ENCODE peak calls at places on chromosome 18, in ten cellular contexts. One of them, this sample, is unnamed.

GRCh38 chr18:30967701-30968100 is 74.8 kb downstream of the DSC3 start:
- DNase-seq in SK-N-SH: no peak
- DNase-seq in NB4: no peak
- DNase-seq in spleen: no peak
- DNase-seq in psoas muscle: no peak
- DNase-seq in Panc1: no peak
- DNase-seq in lower lobe of right lung: no peak
- DNase-seq in Peyer's patch: no peak
- DNase-seq in AG09309: no peak
- DNase-seq in ovary: no peak
- DNase-seq in this sample: no peak

GRCh38 chr18:45774065-45774521 is 50.1 kb downstream of the SLC14A1 start:
- DNase-seq in SK-N-SH: no peak
- DNase-seq in NB4: peak
- DNase-seq in spleen: no peak
- DNase-seq in psoas muscle: no peak
- DNase-seq in Panc1: no peak
- DNase-seq in lower lobe of right lung: no peak
- DNase-seq in Peyer's patch: no peak
- DNase-seq in AG09309: no peak
- DNase-seq in ovary: no peak
- DNase-seq in this sample: no peak

GRCh38 chr18:702957-703659 is 9.3 kb downstream of the ENOSF1 start:
- DNase-seq in SK-N-SH: no peak
- DNase-seq in NB4: peak
- DNase-seq in spleen: no peak
- DNase-seq in psoas muscle: no peak
- DNase-seq in Panc1: peak
- DNase-seq in lower lobe of right lung: no peak
- DNase-seq in Peyer's patch: no peak
- DNase-seq in AG09309: peak
- DNase-seq in ovary: no peak
- DNase-seq in this sample: no peak

GRCh38 chr18:5073026-5073944 is 123.8 kb downstream of the AKAIN1 start:
- DNase-seq in SK-N-SH: peak
- DNase-seq in NB4: peak
- DNase-seq in spleen: no peak
- DNase-seq in psoas muscle: no peak
- DNase-seq in Panc1: peak
- DNase-seq in lower lobe of right lung: no peak
- DNase-seq in Peyer's patch: no peak
- DNase-seq in AG09309: no peak
- DNase-seq in ovary: no peak
- DNase-seq in this sample: no peak

GRCh38 chr18:30903566-30903965 is 139.0 kb downstream of the DSC3 start:
- DNase-seq in SK-N-SH: no peak
- DNase-seq in NB4: no peak
- DNase-seq in spleen: no peak
- DNase-seq in psoas muscle: no peak
- DNase-seq in Panc1: peak
- DNase-seq in lower lobe of right lung: no peak
- DNase-seq in Peyer's patch: no peak
- DNase-seq in AG09309: no peak
- DNase-seq in ovary: no peak
- DNase-seq in this sample: no peak

GRCh38 chr18:12531747-12532146 is 124.0 kb downstream of the PRELID3A start:
- DNase-seq in SK-N-SH: no peak
- DNase-seq in NB4: no peak
- DNase-seq in spleen: no peak
- DNase-seq in psoas muscle: no peak
- DNase-seq in Panc1: no peak
- DNase-seq in lower lobe of right lung: no peak
- DNase-seq in Peyer's patch: no peak
- DNase-seq in AG09309: no peak
- DNase-seq in ovary: no peak
- DNase-seq in this sample: no peak

GRCh38 chr18:45342653-45343052 is 272.6 kb upstream of the SLC14A2 start:
- DNase-seq in SK-N-SH: no peak
- DNase-seq in NB4: no peak
- DNase-seq in spleen: no peak
- DNase-seq in psoas muscle: no peak
- DNase-seq in Panc1: no peak
- DNase-seq in lower lobe of right lung: no peak
- DNase-seq in Peyer's patch: no peak
- DNase-seq in AG09309: no peak
- DNase-seq in ovary: no peak
- DNase-seq in this sample: no peak

GRCh38 chr18:36104749-36105148 is 24.4 kb downstream of the SLC39A6 start:
- DNase-seq in SK-N-SH: no peak
- DNase-seq in NB4: no peak
- DNase-seq in spleen: no peak
- DNase-seq in psoas muscle: no peak
- DNase-seq in Panc1: no peak
- DNase-seq in lower lobe of right lung: no peak
- DNase-seq in Peyer's patch: no peak
- DNase-seq in AG09309: no peak
- DNase-seq in ovary: no peak
- DNase-seq in this sample: no peak

GRCh38 chr18:48824231-48824970 is 126.4 kb downstream of the SMAD7 start:
- DNase-seq in SK-N-SH: no peak
- DNase-seq in NB4: no peak
- DNase-seq in spleen: peak
- DNase-seq in psoas muscle: no peak
- DNase-seq in Panc1: no peak
- DNase-seq in lower lobe of right lung: peak
- DNase-seq in Peyer's patch: no peak
- DNase-seq in AG09309: no peak
- DNase-seq in ovary: peak
- DNase-seq in this sample: peak

GRCh38 chr18:44520981-44521672 is 159.6 kb upstream of the SETBP1 start:
- DNase-seq in SK-N-SH: no peak
- DNase-seq in NB4: no peak
- DNase-seq in spleen: no peak
- DNase-seq in psoas muscle: no peak
- DNase-seq in Panc1: no peak
- DNase-seq in lower lobe of right lung: no peak
- DNase-seq in Peyer's patch: no peak
- DNase-seq in AG09309: no peak
- DNase-seq in ovary: no peak
- DNase-seq in this sample: no peak

GRCh38 chr18:73235491-73235890 is 367.7 kb upstream of the NETO1 start:
- DNase-seq in SK-N-SH: no peak
- DNase-seq in NB4: no peak
- DNase-seq in spleen: no peak
- DNase-seq in psoas muscle: no peak
- DNase-seq in Panc1: peak
- DNase-seq in lower lobe of right lung: no peak
- DNase-seq in Peyer's patch: no peak
- DNase-seq in AG09309: peak
- DNase-seq in ovary: no peak
- DNase-seq in this sample: no peak

GRCh38 chr18:63749489-63749888 is 25.7 kb upstream of the SERPINB7 start:
- DNase-seq in SK-N-SH: no peak
- DNase-seq in NB4: no peak
- DNase-seq in spleen: no peak
- DNase-seq in psoas muscle: no peak
- DNase-seq in Panc1: no peak
- DNase-seq in lower lobe of right lung: no peak
- DNase-seq in Peyer's patch: no peak
- DNase-seq in AG09309: no peak
- DNase-seq in ovary: no peak
- DNase-seq in this sample: no peak

GRCh38 chr18:59950215-59950944 is 50.6 kb downstream of the PMAIP1 start:
- DNase-seq in SK-N-SH: no peak
- DNase-seq in NB4: no peak
- DNase-seq in spleen: no peak
- DNase-seq in psoas muscle: no peak
- DNase-seq in Panc1: no peak
- DNase-seq in lower lobe of right lung: no peak
- DNase-seq in Peyer's patch: no peak
- DNase-seq in AG09309: no peak
- DNase-seq in ovary: no peak
- DNase-seq in this sample: no peak

GRCh38 chr18:69789794-69790193 is 157.9 kb downstream of the CD226 start:
- DNase-seq in SK-N-SH: no peak
- DNase-seq in NB4: no peak
- DNase-seq in spleen: no peak
- DNase-seq in psoas muscle: no peak
- DNase-seq in Panc1: no peak
- DNase-seq in lower lobe of right lung: no peak
- DNase-seq in Peyer's patch: no peak
- DNase-seq in AG09309: no peak
- DNase-seq in ovary: no peak
- DNase-seq in this sample: no peak

GRCh38 chr18:70421471-70421870 is 132.6 kb downstream of the SOCS6 start:
- DNase-seq in SK-N-SH: no peak
- DNase-seq in NB4: no peak
- DNase-seq in spleen: no peak
- DNase-seq in psoas muscle: no peak
- DNase-seq in Panc1: no peak
- DNase-seq in lower lobe of right lung: no peak
- DNase-seq in Peyer's patch: no peak
- DNase-seq in AG09309: no peak
- DNase-seq in ovary: no peak
- DNase-seq in this sample: no peak

DNA sequence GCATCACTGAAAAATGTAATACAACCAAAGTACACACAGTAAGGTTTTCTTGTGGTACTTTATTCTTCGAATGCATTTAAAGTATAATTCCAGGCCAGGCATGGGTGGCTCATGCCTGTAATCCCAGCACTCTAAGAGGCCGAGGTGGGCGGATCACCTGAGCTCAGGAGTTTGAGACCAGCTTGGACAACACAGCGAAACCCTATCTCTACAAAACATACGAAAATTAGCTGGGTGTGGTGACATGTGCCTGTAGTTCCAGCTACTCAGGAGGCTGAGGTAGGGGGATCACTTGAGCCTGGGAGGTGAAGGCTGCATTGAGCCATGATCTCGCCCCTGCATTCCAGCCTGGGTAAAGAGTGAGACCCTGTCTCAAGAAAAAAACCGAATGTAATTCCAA is 3.9 kb upstream of the TTC39C start:
- DNase-seq in SK-N-SH: no peak
- DNase-seq in NB4: no peak
- DNase-seq in spleen: no peak
- DNase-seq in psoas muscle: no peak
- DNase-seq in Panc1: no peak
- DNase-seq in lower lobe of right lung: no peak
- DNase-seq in Peyer's patch: no peak
- DNase-seq in AG09309: no peak
- DNase-seq in ovary: no peak
- DNase-seq in this sample: no peak
- H3K4me3 ChIP-seq in SK-N-SH: no peak
- H3K4me3 ChIP-seq in NB4: no peak
- H3K4me3 ChIP-seq in spleen: no peak
- H3K4me3 ChIP-seq in psoas muscle: no peak
- H3K4me3 ChIP-seq in Panc1: no peak
- H3K4me3 ChIP-seq in lower lobe of right lung: no peak
- H3K4me3 ChIP-seq in Peyer's patch: no peak
- H3K4me3 ChIP-seq in AG09309: no peak
- H3K4me3 ChIP-seq in ovary: no peak
- H3K4me3 ChIP-seq in this sample: no peak

DNA sequence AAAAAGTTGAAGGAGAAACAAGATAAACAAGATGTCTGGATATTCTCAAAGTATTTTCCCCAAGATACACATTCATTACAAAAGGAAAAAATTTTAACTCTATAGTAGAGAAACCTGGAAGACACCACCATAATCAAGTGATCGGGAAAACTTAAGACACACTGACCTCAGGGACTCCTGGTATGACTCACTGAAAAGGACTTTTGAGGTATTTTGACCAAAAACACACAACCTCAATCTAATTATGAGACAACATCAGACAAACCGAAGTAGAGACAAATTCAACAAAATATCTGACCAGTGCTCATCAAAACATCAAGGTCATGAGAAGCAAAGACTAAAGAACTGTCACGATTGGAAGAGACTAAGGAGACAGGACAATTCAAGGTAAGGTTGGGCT is 34.7 kb downstream of the LPIN2 start:
- DNase-seq in SK-N-SH: no peak
- DNase-seq in NB4: no peak
- DNase-seq in spleen: no peak
- DNase-seq in psoas muscle: no peak
- DNase-seq in Panc1: no peak
- DNase-seq in lower lobe of right lung: no peak
- DNase-seq in Peyer's patch: no peak
- DNase-seq in AG09309: no peak
- DNase-seq in ovary: no peak
- DNase-seq in this sample: no peak
- H3K4me3 ChIP-seq in SK-N-SH: peak
- H3K4me3 ChIP-seq in NB4: no peak
- H3K4me3 ChIP-seq in spleen: no peak
- H3K4me3 ChIP-seq in psoas muscle: no peak
- H3K4me3 ChIP-seq in Panc1: no peak
- H3K4me3 ChIP-seq in lower lobe of right lung: no peak
- H3K4me3 ChIP-seq in Peyer's patch: no peak
- H3K4me3 ChIP-seq in AG09309: peak
- H3K4me3 ChIP-seq in ovary: no peak
- H3K4me3 ChIP-seq in this sample: no peak

DNA sequence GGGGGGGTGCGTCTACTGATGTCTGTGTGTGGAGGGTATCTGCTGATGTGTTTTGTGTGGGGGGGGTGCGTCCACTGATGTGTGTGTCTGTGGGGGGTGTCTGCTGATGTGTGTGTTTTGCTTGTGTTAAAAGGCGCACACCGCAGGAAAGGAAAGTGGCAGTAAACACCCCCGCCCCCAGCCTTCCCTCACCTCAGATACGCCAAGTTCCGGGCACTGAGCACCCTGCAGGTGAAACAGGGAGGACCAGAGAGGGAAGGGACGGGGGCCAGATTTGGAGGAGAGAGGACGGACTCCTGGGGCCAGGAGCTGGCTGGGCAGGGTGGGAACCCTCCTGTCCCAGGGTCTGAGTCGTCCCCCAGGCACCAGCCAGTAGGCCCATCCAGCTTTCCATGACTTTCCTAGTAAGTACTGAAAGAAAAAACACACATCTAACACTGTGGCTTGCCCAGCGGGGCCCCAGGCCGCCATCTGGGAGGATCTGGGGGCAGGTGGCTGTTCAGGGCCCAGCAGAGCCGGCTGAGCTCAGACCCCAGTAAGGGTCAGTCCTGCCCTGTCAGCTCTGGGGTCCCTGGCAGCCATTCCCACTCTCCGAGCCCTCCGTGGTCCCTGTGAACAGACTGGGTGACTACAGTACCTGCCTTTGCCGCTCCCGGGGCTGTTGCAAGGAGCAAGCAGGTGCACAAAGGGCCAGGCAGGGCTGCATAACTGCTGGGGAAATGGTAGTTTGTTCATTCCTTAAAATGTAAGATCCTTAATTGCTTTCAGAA is 126.9 kb downstream of the NFATC1 start:
- DNase-seq in SK-N-SH: no peak
- DNase-seq in NB4: no peak
- DNase-seq in spleen: peak
- DNase-seq in psoas muscle: no peak
- DNase-seq in Panc1: no peak
- DNase-seq in lower lobe of right lung: peak
- DNase-seq in Peyer's patch: peak
- DNase-seq in AG09309: no peak
- DNase-seq in ovary: peak
- DNase-seq in this sample: peak
- H3K4me3 ChIP-seq in SK-N-SH: no peak
- H3K4me3 ChIP-seq in NB4: no peak
- H3K4me3 ChIP-seq in spleen: no peak
- H3K4me3 ChIP-seq in psoas muscle: no peak
- H3K4me3 ChIP-seq in Panc1: no peak
- H3K4me3 ChIP-seq in lower lobe of right lung: no peak
- H3K4me3 ChIP-seq in Peyer's patch: no peak
- H3K4me3 ChIP-seq in AG09309: no peak
- H3K4me3 ChIP-seq in ovary: no peak
- H3K4me3 ChIP-seq in this sample: no peak

GRCh38 chr18:77208969-77209368 is 40.7 kb upstream of the GALR1 start:
- DNase-seq in SK-N-SH: no peak
- DNase-seq in NB4: peak
- DNase-seq in spleen: no peak
- DNase-seq in psoas muscle: no peak
- DNase-seq in Panc1: no peak
- DNase-seq in lower lobe of right lung: no peak
- DNase-seq in Peyer's patch: no peak
- DNase-seq in AG09309: no peak
- DNase-seq in ovary: no peak
- DNase-seq in this sample: no peak
- H3K4me3 ChIP-seq in SK-N-SH: no peak
- H3K4me3 ChIP-seq in NB4: peak
- H3K4me3 ChIP-seq in spleen: peak
- H3K4me3 ChIP-seq in psoas muscle: peak
- H3K4me3 ChIP-seq in Panc1: peak
- H3K4me3 ChIP-seq in lower lobe of right lung: peak
- H3K4me3 ChIP-seq in Peyer's patch: peak
- H3K4me3 ChIP-seq in AG09309: no peak
- H3K4me3 ChIP-seq in ovary: no peak
- H3K4me3 ChIP-seq in this sample: no peak

This sample was measured in aorta.